ENCODE peak calls at places on chromosomes 3 and 15, in six cellular contexts. B is A549, F is HepG2, S is K562, Q is IMR-90, X is GM12878. W is an unnamed sample.

GRCh38 chr3:126226376-126226775 is 46.0 kb upstream of the ALDH1L1 start:
- DNase-seq in B (no peak), F (no peak), S (no peak), Q (no peak), X (no peak), W (no peak)

GRCh38 chr3:65557915-65558564 is 480.7 kb downstream of the MAGI1 start:
- DNase-seq in B (no peak), F (no peak), S (no peak), Q (no peak), X (no peak), W (no peak)

GRCh38 chr15:100723323-100723801 is 121.0 kb downstream of the ASB7 start:
- DNase-seq in B (no peak), F (no peak), S (no peak), Q (no peak), X (no peak), W (no peak)

GRCh38 chr3:176987901-176988300 is 209.4 kb downstream of the TBL1XR1 start:
- DNase-seq in B (no peak), F (no peak), S (no peak), Q (peak), X (no peak), W (no peak)

GRCh38 chr3:196181127-196181546 is 30.1 kb downstream of the ZDHHC19 start:
- DNase-seq in B (no peak), F (no peak), S (peak), Q (no peak), X (no peak), W (no peak)

GRCh38 chr3:196650740-196651311 is 11.3 kb downstream of the NRROS start:
- DNase-seq in B (peak), F (peak), S (peak), Q (peak), X (no peak), W (no peak)

GRCh38 chr15:37053070-37053653 is 47.2 kb downstream of the MEIS2 start:
- DNase-seq in B (no peak), F (no peak), S (no peak), Q (peak), X (no peak), W (no peak)

GRCh38 chr3:99934984-99935797 is 117.5 kb downstream of the CMSS1 start:
- DNase-seq in B (peak), F (peak), S (no peak), Q (no peak), X (no peak), W (no peak)

GRCh38 chr3:179713643-179714090 is 60.8 kb downstream of the USP13 start:
- DNase-seq in B (no peak), F (no peak), S (no peak), Q (peak), X (no peak), W (no peak)

GRCh38 chr3:104907507-104907906 is 459.2 kb upstream of the ALCAM start:
- DNase-seq in B (no peak), F (no peak), S (no peak), Q (peak), X (no peak), W (no peak)

GRCh38 chr3:184676927-184677326 is 34.9 kb downstream of the MAGEF1 start:
- DNase-seq in B (no peak), F (no peak), S (no peak), Q (no peak), X (no peak), W (no peak)
- TF ChIP-seq BHLHE40 in B (no peak), F (no peak), S (no peak), Q (no peak), X (no peak), W (no peak)

GRCh38 chr3:45166283-45166879 is 20.2 kb upstream of the CDCP1 start:
- DNase-seq in B (no peak), F (no peak), S (no peak), Q (no peak), X (no peak), W (no peak)

GRCh38 chr3:45170071-45170470 is 23.9 kb upstream of the CDCP1 start:
- DNase-seq in B (no peak), F (no peak), S (no peak), Q (no peak), X (no peak), W (no peak)

GRCh38 chr3:45165497-45166282 is 19.5 kb upstream of the CDCP1 start:
- DNase-seq in B (no peak), F (no peak), S (no peak), Q (no peak), X (no peak), W (no peak)

GRCh38 chr3:45168451-45168850 is 22.3 kb upstream of the CDCP1 start:
- DNase-seq in B (no peak), F (no peak), S (no peak), Q (no peak), X (no peak), W (no peak)

DNA sequence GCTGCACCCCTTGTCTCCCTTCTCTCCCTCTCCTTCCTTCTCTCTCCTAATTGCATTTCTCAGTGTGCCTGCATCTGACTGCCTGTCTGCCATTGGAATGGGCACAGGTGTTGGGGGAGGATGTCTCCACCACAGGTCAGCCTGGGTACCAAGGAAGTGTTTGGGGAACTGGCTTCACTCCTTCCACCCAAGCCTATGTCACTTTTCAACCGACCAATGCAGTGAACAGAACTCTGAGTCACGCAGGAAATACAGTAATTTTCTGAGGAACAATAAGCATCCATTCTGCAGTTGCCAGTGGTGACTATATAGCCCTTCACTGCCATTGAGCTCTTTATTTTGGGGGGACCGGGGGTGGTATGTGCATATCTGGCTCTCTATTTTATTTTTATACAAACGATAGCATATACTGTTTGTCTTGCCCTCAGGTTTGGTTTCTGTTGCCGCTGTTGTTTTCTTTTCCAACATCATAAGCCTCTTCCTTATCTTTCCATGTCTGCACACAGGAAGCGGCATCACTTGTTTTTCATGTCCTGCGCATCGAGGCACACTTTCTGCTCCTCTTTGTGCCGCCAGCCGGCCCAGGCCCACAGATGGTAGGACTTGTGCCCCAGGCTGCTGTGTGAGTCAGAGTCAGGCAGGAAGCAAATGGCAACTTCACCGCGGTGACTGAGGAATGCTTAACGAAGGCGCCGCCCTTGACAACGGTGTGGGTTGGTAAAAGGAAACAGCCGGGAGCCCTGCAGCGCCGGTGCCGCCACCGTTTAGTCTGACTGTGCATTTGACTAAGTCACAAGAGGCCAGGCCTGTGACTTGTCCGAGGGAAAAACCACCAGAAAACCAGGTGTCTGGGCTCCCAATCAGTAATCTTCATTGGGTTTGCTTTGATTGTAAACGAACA is 21.1 kb upstream of the CDCP1 start:
- DNase-seq in B (peak), F (no peak), S (peak), Q (peak), X (no peak), W (peak)
- TF ChIP-seq BHLHE40 in B (no peak), F (no peak), S (peak), Q (peak), X (no peak), W (no peak)

DNA sequence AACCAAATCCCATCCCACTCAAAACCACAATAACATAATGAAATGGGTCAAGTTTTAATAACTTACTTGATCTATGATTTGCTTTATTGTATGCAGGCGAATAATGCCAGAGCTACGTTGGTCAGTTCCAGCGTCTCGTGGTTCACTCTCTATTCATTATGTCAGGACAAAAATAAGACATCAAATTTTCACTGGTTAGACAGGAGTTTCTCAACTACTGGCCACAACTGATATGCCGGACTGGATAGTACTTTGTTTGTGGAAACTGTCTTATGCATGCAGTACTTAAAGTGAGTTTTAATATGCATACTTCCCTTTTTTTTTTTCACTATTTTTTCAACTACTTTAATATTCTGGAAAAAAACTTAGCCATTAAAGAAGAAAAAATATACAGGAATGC is 94.4 kb downstream of the TJP1 start:
- DNase-seq in B (no peak), F (no peak), S (no peak), Q (no peak), X (no peak), W (no peak)
- TF ChIP-seq BHLHE40 in B (no peak), F (no peak), S (no peak), Q (no peak), X (no peak), W (no peak)

GRCh38 chr3:147945968-147946519 is 536.9 kb downstream of the ZIC1 start:
- DNase-seq in B (peak), F (peak), S (no peak), Q (peak), X (peak), W (peak)
- TF ChIP-seq BHLHE40 in B (no peak), F (no peak), S (no peak), Q (no peak), X (no peak), W (no peak)

DNA sequence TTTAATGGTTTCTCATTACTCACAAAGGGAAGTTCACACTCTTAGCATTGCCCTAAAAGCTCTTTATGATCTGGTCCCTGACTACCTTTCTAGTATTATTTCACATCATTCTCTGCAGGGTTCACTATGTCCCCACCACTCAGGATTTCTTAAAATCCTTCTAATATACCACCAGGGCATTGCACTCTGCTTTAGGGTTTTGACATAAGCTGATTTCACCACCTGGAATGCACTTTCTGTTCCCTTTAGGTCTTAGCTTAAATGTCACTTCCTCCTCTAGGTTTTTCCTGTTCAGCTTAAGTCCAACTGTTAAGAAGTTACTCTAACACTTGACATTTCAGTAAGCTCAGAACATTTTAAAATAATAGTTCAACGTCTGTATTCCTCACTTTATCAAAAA is 81.7 kb downstream of the HCN4 start:
- DNase-seq in B (no peak), F (no peak), S (no peak), Q (no peak), X (no peak), W (no peak)
- TF ChIP-seq BHLHE40 in B (no peak), F (no peak), S (no peak), Q (no peak), X (no peak), W (no peak)

GRCh38 chr15:98769867-98770266 is 121.5 kb downstream of the IGF1R start:
- DNase-seq in B (no peak), F (no peak), S (no peak), Q (no peak), X (no peak), W (no peak)
- TF ChIP-seq BHLHE40 in B (no peak), F (no peak), S (no peak), Q (no peak), X (no peak), W (no peak)

GRCh38 chr3:53347261-53348064 is at the start of gene DCP1A:
- DNase-seq in B (peak), F (peak), S (peak), Q (peak), X (peak), W (peak)

GRCh38 chr3:53346514-53346913 is 829 bp downstream of the DCP1A start:
- DNase-seq in B (peak), F (peak), S (no peak), Q (no peak), X (no peak), W (peak)

GRCh38 chr3:53337167-53337940 is 10.0 kb downstream of the DCP1A start:
- DNase-seq in B (no peak), F (no peak), S (no peak), Q (no peak), X (no peak), W (no peak)

GRCh38 chr3:53346922-53347260 is 452 bp downstream of the DCP1A start:
- DNase-seq in B (no peak), F (no peak), S (no peak), Q (no peak), X (no peak), W (no peak)

DNA sequence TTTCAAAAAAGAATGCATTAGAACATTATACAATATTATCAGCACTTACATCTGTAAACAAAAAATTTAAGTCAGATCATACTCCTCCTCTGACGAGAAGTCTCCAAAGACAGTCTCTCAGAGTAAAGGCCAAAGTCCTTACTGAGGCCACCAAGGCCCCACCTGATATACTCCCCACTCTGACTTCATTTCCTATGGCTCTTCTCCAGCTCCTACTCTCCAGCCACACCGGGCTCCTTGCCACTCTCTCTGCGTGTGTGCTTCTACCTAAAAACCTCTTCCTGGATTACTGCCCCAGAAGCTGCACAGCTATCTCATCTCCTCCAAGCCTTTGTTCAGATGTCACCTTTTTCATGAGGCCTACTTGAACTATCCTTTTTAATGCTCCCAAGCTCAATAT is 5.0 kb downstream of the DCP1A start:
- DNase-seq in B (peak), F (no peak), S (no peak), Q (peak), X (no peak), W (no peak)
- TF ChIP-seq BHLHE40 in B (no peak), F (no peak), S (no peak), Q (no peak), X (no peak), W (no peak)

GRCh38 chr15:94509259-94509658 is 277.9 kb downstream of the MCTP2 start:
- DNase-seq in B (no peak), F (no peak), S (no peak), Q (no peak), X (no peak), W (no peak)

DNA sequence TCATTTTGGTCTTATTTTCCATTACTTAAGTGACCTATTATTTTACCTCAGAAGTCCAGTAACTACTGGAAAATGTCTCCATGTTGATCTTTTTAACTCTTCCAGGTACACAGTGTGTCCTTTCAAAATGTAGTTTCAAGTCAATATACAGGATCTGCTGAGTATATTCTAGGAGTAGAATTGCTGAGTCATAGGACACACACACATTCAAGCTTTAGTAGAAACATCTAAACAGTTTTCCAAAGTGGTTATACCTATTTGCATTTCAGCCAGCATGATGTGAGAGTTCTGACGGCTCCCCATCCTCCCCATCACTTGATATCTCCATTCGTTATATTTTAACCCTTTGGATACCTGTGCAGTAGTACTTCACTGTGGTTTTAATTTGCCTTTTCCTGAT is 271.9 kb downstream of the MCTP2 start:
- DNase-seq in B (no peak), F (no peak), S (no peak), Q (no peak), X (no peak), W (no peak)
- TF ChIP-seq BHLHE40 in B (no peak), F (no peak), S (no peak), Q (no peak), X (no peak), W (no peak)

W was measured in HEK293T.